ENCODE peak calls at places on chromosome 15, in ten cellular contexts. I is cardiac fibroblast, W is kidney tubule cell, P is kidney epithelial cell, G is NCI-H2081 treated with DMSO at 0.1 percent for 48 hours, D is foreskin fibroblast, H is fibroblast of mammary gland, M is NCI-H1417, J is amygdala, A is NCI-H1105 treated with DMSO at 0.1 percent for 48 hours. K is an unnamed sample.

GRCh38 chr15:22831473-22831872 is 7.0 kb upstream of the NIPA2 start:
- DNase-seq in I (peak; percentile 32), W (peak; percentile 37), P (no peak), G (no peak), D (peak; percentile 40), H (peak; percentile 31), M (peak; percentile 14), J (no peak), A (no peak), K (no peak)

GRCh38 chr15:101258238-101259144 is 6.6 kb upstream of the CHSY1 start:
- DNase-seq in I (peak; percentile 88), W (peak; percentile 71), P (no peak), G (peak; percentile 32), D (peak; percentile 88), H (peak; percentile 80), M (peak; percentile 87), J (no peak), A (peak; percentile 75), K (peak; percentile 68)

GRCh38 chr15:57610130-57610529 is 18.4 kb downstream of the MYZAP start:
- DNase-seq in I (peak; percentile 84), W (peak; percentile 84), P (peak; percentile 57), G (no peak), D (peak; percentile 83), H (peak; percentile 66), M (no peak), J (no peak), A (no peak), K (no peak)

GRCh38 chr15:31435891-31436628 is 109.4 kb downstream of the KLF13 start:
- DNase-seq in I (no peak), W (no peak), P (no peak), G (no peak), D (peak; percentile 41), H (peak; percentile 67), M (no peak), J (no peak), A (no peak), K (no peak)

GRCh38 chr15:54119056-54119455 is 140.8 kb downstream of the UNC13C start:
- DNase-seq in I (no peak), W (no peak), P (no peak), G (no peak), D (no peak), H (no peak), M (no peak), J (no peak), A (no peak), K (no peak)

GRCh38 chr15:89475688-89476087 is 20.7 kb downstream of the RHCG start:
- DNase-seq in I (no peak), W (no peak), P (no peak), G (no peak), D (no peak), H (no peak), M (peak; percentile 44), J (no peak), A (no peak), K (peak; percentile 33)

GRCh38 chr15:89967892-89968291 is 33.2 kb upstream of the ZNF710 start:
- DNase-seq in I (no peak), W (no peak), P (no peak), G (no peak), D (no peak), H (no peak), M (no peak), J (no peak), A (no peak), K (no peak)

GRCh38 chr15:79629687-79630086 is 197.6 kb downstream of the MINAR1 start:
- DNase-seq in I (peak; percentile 22), W (no peak), P (no peak), G (no peak), D (peak; percentile 81), H (peak; percentile 87), M (no peak), J (no peak), A (no peak), K (no peak)

GRCh38 chr15:75036269-75036668 is 12.9 kb downstream of the PPCDC start:
- DNase-seq in I (peak; percentile 58), W (peak; percentile 81), P (no peak), G (no peak), D (peak; percentile 80), H (peak; percentile 70), M (peak; percentile 15), J (no peak), A (no peak), K (no peak)

GRCh38 chr15:74519311-74519710 is 21.7 kb upstream of the ARID3B start:
- DNase-seq in I (peak; percentile 76), W (peak; percentile 67), P (no peak), G (no peak), D (peak; percentile 42), H (peak; percentile 21), M (no peak), J (no peak), A (no peak), K (no peak)

GRCh38 chr15:53716909-53717878 is 42.3 kb downstream of the WDR72 start:
- DNase-seq in I (no peak), W (peak; percentile 34), P (no peak), G (no peak), D (no peak), H (peak; percentile 4), M (peak; percentile 60), J (no peak), A (peak; percentile 28), K (peak; percentile 23)

GRCh38 chr15:51491941-51492340 is 130.6 kb downstream of the DMXL2 start:
- DNase-seq in I (no peak), W (no peak), P (no peak), G (no peak), D (no peak), H (no peak), M (no peak), J (no peak), A (no peak), K (no peak)

GRCh38 chr15:52228928-52229327 is 37.7 kb upstream of the GNB5 start:
- DNase-seq in I (peak; percentile 28), W (peak; percentile 93), P (peak; percentile 79), G (no peak), D (peak; percentile 34), H (no peak), M (no peak), J (no peak), A (no peak), K (no peak)

GRCh38 chr15:51924146-51925068 is 47.2 kb downstream of the LEO1 start:
- DNase-seq in I (no peak), W (no peak), P (no peak), G (no peak), D (no peak), H (no peak), M (peak; percentile 20), J (peak; percentile 5), A (no peak), K (no peak)

GRCh38 chr15:62647195-62647865 is 395.2 kb upstream of the TPM1 start:
- DNase-seq in I (peak; percentile 66), W (peak; percentile 96), P (peak; percentile 88), G (no peak), D (peak; percentile 83), H (peak; percentile 89), M (no peak), J (no peak), A (no peak), K (no peak)

GRCh38 chr15:36757189-36757814 is 177.9 kb downstream of the CDIN1 start:
- DNase-seq in I (peak; percentile 32), W (peak; percentile 61), P (no peak), G (no peak), D (peak; percentile 13), H (peak; percentile 50), M (peak; percentile 35), J (no peak), A (no peak), K (no peak)

GRCh38 chr15:34582461-34583357 is 742 bp downstream of the GOLGA8B start:
- DNase-seq in I (peak; percentile 30), W (peak; percentile 55), P (no peak), G (no peak), D (peak; percentile 72), H (no peak), M (peak; percentile 71), J (no peak), A (no peak), K (peak; percentile 23)

GRCh38 chr15:43067717-43068461 is 37.9 kb downstream of the UBR1 start:
- DNase-seq in I (peak; percentile 70), W (no peak), P (no peak), G (no peak), D (peak; percentile 80), H (peak; percentile 53), M (no peak), J (no peak), A (no peak), K (no peak)

GRCh38 chr15:71753346-71753745 is 57.0 kb upstream of the NR2E3 start:
- DNase-seq in I (peak; percentile 48), W (peak; percentile 60), P (no peak), G (no peak), D (peak; percentile 66), H (peak; percentile 79), M (no peak), J (no peak), A (no peak), K (no peak)

GRCh38 chr15:89119489-89120478 is 31.5 kb downstream of the ABHD2 start:
- DNase-seq in I (peak; percentile 97), W (peak; percentile 13), P (no peak), G (no peak), D (peak; percentile 63), H (peak; percentile 96), M (peak; percentile 65), J (no peak), A (no peak), K (no peak)